ENCODE peak calls at places on chromosomes 5 and 9, in five cellular contexts. P is spleen, Q is heart right ventricle, K is lower lobe of right lung, V is AG10803. Y is an unnamed sample.

GRCh38 chr9:2085719-2086515 is 70.8 kb downstream of the SMARCA2 start:
- DNase-seq in P (no peak), Q (peak), K (no peak), V (peak), Y (peak)

GRCh38 chr5:34751807-34752736 is 86.9 kb upstream of the TTC23L start:
- DNase-seq in P (no peak), Q (no peak), K (no peak), V (no peak), Y (no peak)

GRCh38 chr9:18668944-18669343 is 195.0 kb downstream of the ADAMTSL1 start:
- DNase-seq in P (no peak), Q (no peak), K (no peak), V (no peak), Y (no peak)

GRCh38 chr5:91160751-91161285 is 222.3 kb downstream of the ARRDC3 start:
- DNase-seq in P (no peak), Q (no peak), K (no peak), V (peak), Y (no peak)

GRCh38 chr9:75140261-75140660 is 51.9 kb downstream of the OSTF1 start:
- DNase-seq in P (no peak), Q (no peak), K (no peak), V (no peak), Y (no peak)

GRCh38 chr5:108786806-108787483 is 39.2 kb downstream of the FER start:
- DNase-seq in P (no peak), Q (no peak), K (no peak), V (no peak), Y (no peak)

GRCh38 chr9:134853893-134854292 is 26.7 kb upstream of the FCN2 start:
- DNase-seq in P (no peak), Q (no peak), K (no peak), V (no peak), Y (no peak)

GRCh38 chr9:90142580-90142979 is 500.0 kb downstream of the DIRAS2 start:
- DNase-seq in P (no peak), Q (peak), K (no peak), V (peak), Y (peak)

GRCh38 chr9:16884952-16885513 is 14.6 kb upstream of the BNC2 start:
- DNase-seq in P (no peak), Q (peak), K (no peak), V (peak), Y (no peak)

GRCh38 chr9:129866373-129867137 is 31.3 kb downstream of the USP20 start:
- DNase-seq in P (no peak), Q (no peak), K (no peak), V (no peak), Y (no peak)

GRCh38 chr5:138077064-138077696 is 6.7 kb upstream of the WNT8A start:
- DNase-seq in P (no peak), Q (peak), K (peak), V (peak), Y (peak)

GRCh38 chr9:111795557-111795839 is 761 bp upstream of the SHOC1 start:
- DNase-seq in P (no peak), Q (no peak), K (no peak), V (no peak), Y (no peak)

GRCh38 chr9:128286435-128286834 is 10.4 kb downstream of the SWI5 start:
- DNase-seq in P (no peak), Q (peak), K (no peak), V (peak), Y (peak)

GRCh38 chr9:135440620-135441019 is 39.0 kb upstream of the PPP1R26 start:
- DNase-seq in P (no peak), Q (no peak), K (no peak), V (no peak), Y (no peak)

GRCh38 chr9:107782381-107782780 is 292.8 kb upstream of the KLF4 start:
- DNase-seq in P (no peak), Q (no peak), K (no peak), V (peak), Y (peak)

GRCh38 chr5:125316913-125317545 is 570.6 kb upstream of the ZNF608 start:
- DNase-seq in P (no peak), Q (no peak), K (no peak), V (no peak), Y (no peak)

GRCh38 chr9:127567119-127567897 is 44.8 kb upstream of the STXBP1 start:
- DNase-seq in P (no peak), Q (peak), K (peak), V (peak), Y (peak)

GRCh38 chr5:177447611-177448243 is 1.1 kb downstream of the PRR7 start:
- DNase-seq in P (peak), Q (peak), K (no peak), V (peak), Y (peak)

GRCh38 chr5:95620870-95621838 is 1.3 kb downstream of the GPR150 start:
- DNase-seq in P (peak), Q (no peak), K (peak), V (peak), Y (no peak)

GRCh38 chr5:158212915-158213314 is 354.0 kb upstream of the CLINT1 start:
- DNase-seq in P (no peak), Q (no peak), K (peak), V (no peak), Y (no peak)

GRCh38 chr5:77449981-77450380 is 42.1 kb downstream of the WDR41 start:
- DNase-seq in P (no peak), Q (no peak), K (no peak), V (peak), Y (no peak)

GRCh38 chr9:94076557-94076956 is 7.7 kb upstream of the PTPDC1 start:
- DNase-seq in P (no peak), Q (no peak), K (no peak), V (no peak), Y (no peak)

GRCh38 chr5:170440771-170441370 is 51.7 kb upstream of the KCNMB1 start:
- DNase-seq in P (no peak), Q (no peak), K (no peak), V (no peak), Y (no peak)

GRCh38 chr5:130890610-130891009 is 274.4 kb downstream of the HINT1 start:
- DNase-seq in P (no peak), Q (no peak), K (no peak), V (no peak), Y (no peak)

GRCh38 chr9:128004011-128004604 is 23.3 kb upstream of the EEIG1 start:
- DNase-seq in P (no peak), Q (no peak), K (no peak), V (no peak), Y (no peak)

GRCh38 chr9:119224431-119224830 is 144.8 kb downstream of the BRINP1 start:
- DNase-seq in P (no peak), Q (no peak), K (no peak), V (no peak), Y (no peak)

GRCh38 chr5:110086658-110087388 is 397.1 kb downstream of the MAN2A1 start:
- DNase-seq in P (no peak), Q (no peak), K (no peak), V (peak), Y (peak)

GRCh38 chr9:113863345-113863744 is 12.8 kb upstream of the ZNF618 start:
- DNase-seq in P (no peak), Q (no peak), K (no peak), V (no peak), Y (no peak)

DNA sequence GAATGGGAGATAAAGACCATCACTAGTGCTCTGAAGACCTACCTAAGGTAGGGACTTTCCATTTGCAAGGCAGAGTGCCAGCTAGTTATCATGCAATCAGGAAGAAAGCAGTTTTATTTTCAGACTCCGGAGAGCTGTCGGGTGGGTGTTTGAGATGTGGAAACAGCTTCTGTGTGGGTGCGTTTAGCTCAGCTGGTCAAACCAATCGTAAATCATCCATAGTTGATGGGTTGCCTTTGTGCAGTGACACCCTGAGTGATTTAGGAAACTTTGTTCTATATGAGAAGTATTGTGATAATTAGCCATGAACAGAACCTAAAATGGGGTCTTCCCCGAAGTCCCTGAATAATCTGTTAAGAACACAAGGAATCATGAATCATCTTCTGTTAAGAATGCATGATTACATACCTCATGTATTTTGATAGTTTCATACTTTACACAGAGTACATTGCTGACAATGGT is 284.3 kb downstream of the ARHGAP26 start:
- DNase-seq in P (no peak), Q (no peak), K (no peak), V (no peak), Y (no peak)
- H3K4me3 ChIP-seq in P (no peak), Q (no peak), K (no peak), V (no peak), Y (no peak)

DNA sequence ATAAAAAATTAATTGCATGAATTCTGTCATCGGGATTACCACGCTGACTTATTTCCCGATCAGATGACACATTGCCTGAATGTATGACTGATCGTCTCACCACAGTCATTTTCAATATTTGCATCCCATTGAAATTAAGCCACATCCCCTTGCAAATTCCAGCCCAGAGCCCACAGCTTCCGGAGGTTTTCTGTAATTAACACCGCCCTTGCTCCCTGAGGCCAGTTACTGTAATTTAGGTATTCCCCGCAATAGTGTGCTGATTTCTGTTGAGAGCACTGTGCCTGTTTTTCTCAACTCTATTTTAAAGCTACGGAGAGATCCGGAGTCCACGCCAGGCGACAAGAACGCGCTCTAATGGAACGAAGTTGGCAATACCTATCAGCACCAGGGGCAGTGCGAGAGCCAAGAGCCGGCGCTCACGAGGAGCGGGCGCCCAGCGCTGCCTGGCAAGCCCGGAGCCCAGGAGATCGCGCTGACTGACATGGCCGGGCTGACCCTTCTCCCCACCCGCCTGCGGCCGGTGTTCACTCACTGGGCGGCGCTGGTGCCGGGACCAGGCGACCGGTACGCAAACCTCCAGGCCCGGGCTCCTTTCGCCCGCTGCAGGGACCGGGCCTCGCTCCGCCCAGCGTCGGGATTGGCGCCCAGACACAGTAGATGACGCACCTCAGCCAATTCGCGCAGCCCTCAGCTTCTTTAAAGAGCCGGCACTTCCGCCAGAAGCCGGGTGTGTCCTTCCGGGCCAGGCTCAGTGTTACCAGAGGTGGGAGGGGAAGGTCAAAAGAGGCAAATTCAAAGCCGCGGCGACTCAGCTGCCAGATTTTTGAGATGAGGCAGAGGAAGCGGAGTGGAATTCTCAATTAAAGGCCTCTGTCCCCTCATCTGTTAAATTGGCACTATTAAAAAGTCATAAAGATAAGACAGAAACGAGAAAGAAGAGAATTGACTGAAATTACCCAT is at the start of gene PLGRKT:
- DNase-seq in P (peak), Q (peak), K (peak), V (peak), Y (peak)
- TF ChIP-seq CTCF in P (peak), Q (peak), K (peak), V (peak), Y (no peak)

GRCh38 chr5:173323799-173324114 is 4.5 kb downstream of the STC2 start:
- DNase-seq in P (peak), Q (no peak), K (no peak), V (no peak), Y (no peak)
- H3K4me3 ChIP-seq in P (no peak), Q (peak), K (peak), V (peak), Y (no peak)

DNA sequence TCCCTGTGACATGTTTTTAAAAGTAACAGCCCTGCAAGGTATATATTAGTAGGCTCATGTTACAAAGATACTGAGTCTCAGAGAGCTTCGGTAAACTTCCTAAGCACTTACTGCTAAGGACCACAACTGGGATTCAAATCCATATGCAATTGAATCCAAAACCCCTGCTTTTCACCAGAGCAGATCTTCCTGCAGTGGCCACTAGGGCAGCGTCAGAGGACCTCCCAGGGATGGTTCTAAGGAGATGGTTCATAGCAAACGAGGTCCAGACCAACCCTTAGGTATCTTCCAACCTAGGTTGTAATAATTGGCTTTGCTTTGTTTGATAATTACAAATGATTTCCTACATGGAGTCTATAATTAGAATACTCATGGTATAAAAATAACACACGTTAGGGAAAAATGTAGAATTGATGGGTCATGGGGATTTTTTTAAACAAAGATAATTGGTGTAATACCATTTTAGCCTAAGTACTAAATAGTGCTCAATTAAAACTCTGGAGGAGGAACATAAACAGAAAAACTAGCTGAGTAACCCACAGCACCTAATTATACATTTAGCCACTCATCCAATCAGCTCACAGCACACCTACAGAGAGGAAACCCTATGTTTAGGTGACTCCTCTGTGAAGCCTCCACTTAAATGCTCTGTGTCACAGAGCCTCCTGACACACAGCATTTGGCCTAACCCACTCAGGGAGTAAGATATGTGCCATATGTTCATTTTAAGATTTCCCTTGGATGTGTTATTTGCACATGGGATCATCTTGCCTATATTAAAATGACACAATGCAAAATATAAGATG is 10.0 kb upstream of the CAST start:
- DNase-seq in P (no peak), Q (no peak), K (no peak), V (no peak), Y (no peak)
- TF ChIP-seq CTCF in P (no peak), Q (peak), K (peak), V (peak), Y (peak)

GRCh38 chr5:30475429-30475828 is 718.1 kb upstream of the CDH6 start:
- DNase-seq in P (no peak), Q (no peak), K (no peak), V (no peak), Y (no peak)
- H3K4me3 ChIP-seq in P (no peak), Q (no peak), K (no peak), V (no peak), Y (no peak)

DNA sequence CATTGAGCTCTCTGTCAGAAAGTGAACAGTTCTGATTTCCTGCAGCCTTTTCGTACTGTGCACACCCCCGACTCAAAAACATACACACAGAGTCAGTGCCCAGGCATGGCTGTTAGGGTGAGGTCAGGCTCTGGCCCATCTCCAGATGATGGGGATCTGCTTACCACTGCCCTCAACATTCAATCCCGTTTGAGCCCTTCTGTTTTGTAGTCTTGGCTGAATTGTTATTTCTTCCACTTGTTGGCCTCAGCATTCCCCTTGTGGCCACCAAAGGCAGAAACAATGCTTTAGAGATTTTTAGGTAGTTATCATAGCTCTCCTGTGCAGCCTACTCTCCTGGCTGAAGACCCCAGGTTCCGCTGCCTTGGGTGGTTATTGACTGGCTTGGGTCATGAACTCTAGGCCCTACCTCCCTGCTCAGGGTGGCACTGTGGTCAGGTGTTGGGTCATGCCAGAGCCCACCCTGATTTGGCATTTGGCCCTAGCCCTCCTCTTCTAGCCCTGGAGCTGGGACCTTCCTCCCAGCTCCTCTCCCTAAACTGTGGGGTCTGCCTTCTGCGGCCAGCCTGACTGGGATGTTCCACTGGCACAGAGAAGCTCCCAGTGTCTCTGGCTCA is 7.8 kb upstream of the MYOZ3 start:
- DNase-seq in P (no peak), Q (peak), K (no peak), V (peak), Y (peak)
- TF ChIP-seq CTCF in P (no peak), Q (no peak), K (no peak), V (peak), Y (peak)

DNA sequence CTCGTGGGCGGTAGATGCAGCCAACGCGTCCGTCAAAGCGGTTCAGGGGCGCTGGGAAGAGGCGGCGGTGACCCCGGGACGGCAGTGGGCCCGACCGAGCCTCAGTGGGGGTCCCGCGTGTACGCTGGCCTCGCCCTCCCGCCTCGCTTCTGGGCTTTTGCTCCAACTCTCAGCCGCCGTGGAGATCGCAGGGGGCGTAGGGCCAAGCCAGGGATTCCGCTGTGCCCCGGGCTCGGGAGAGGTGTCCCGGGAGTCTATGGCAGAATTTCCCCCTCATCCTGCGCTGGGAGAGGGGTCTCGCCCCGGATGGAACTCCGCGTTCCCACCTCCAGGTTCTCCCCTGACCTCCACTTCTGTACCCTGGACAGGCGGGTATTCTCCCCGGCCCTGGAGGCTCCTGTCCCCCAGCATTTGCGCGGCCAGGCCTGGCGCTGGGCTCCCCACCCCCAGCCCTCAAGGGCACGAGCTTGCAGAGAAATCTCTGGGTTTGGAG is 131.9 kb downstream of the MRPL36 start:
- DNase-seq in P (no peak), Q (no peak), K (no peak), V (no peak), Y (no peak)
- H3K4me3 ChIP-seq in P (no peak), Q (peak), K (peak), V (no peak), Y (no peak)

GRCh38 chr5:111463304-111463703 is 49.0 kb downstream of the STARD4 start:
- DNase-seq in P (no peak), Q (no peak), K (no peak), V (no peak), Y (no peak)

GRCh38 chr5:111461934-111462333 is 50.4 kb downstream of the STARD4 start:
- DNase-seq in P (no peak), Q (no peak), K (no peak), V (no peak), Y (no peak)

DNA sequence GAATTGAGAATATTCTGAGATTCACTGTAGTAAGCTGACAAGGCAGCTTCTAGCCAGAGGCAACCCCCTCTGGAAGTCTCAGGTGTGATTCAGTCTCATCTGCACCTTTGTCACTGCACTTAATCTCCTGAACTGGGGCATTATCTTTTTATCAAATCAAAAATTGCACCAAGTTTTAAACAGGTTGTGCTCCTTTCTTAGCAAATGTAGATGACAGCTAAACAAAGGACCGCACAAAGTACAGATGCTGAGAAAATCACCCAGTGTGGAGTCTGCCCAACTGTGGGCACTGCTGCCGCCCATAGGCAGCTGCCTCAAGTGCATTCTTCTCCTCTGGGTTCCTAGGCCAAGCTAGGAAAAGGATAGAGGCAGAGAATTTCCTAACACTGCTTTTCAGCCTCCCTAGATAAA is 51.1 kb downstream of the STARD4 start:
- DNase-seq in P (no peak), Q (no peak), K (no peak), V (no peak), Y (peak)
- TF ChIP-seq CTCF in P (no peak), Q (no peak), K (peak), V (peak), Y (peak)

Y was measured in astrocyte of the spinal cord.